ENCODE peak calls at places on chromosomes 16 and 17, in six cellular contexts. H is CD8-positive, alpha-beta T cell; V is transverse colon; Q is testis; F is upper lobe of right lung; G is heart right ventricle. L is an unnamed sample. For H3K27me3, the result is how much of the 10 kb centered on the place peaks cover.

GRCh38 chr16:84986879-84987278 is 24.5 kb downstream of the ZDHHC7 start:
- DNase-seq in H (no peak), V (no peak), Q (no peak), F (no peak), G (no peak), L (no peak)

GRCh38 chr16:29858149-29858899 is 4.7 kb downstream of the CDIPT start:
- DNase-seq in H (no peak), V (no peak), Q (no peak), F (no peak), G (no peak), L (no peak)

GRCh38 chr16:35559911-35560636 is 2100.7 kb downstream of the TP53TG3F start:
- DNase-seq in H (no peak), V (no peak), Q (no peak), F (no peak), G (no peak), L (no peak)

GRCh38 chr16:30748634-30749445 is 615 bp downstream of the PHKG2 start:
- DNase-seq in H (peak), V (peak), Q (no peak), F (peak), G (peak), L (peak)

GRCh38 chr17:55770220-55770870 is 19.5 kb downstream of the PCTP start:
- DNase-seq in H (no peak), V (no peak), Q (no peak), F (no peak), G (no peak), L (peak)

GRCh38 chr16:55116165-55116894 is 185.7 kb downstream of the IRX5 start:
- DNase-seq in H (no peak), V (no peak), Q (no peak), F (no peak), G (no peak), L (no peak)

GRCh38 chr16:19711643-19712042 is 6.4 kb downstream of the KNOP1 start:
- DNase-seq in H (no peak), V (no peak), Q (no peak), F (no peak), G (no peak), L (no peak)

GRCh38 chr17:57945999-57946797 is 9.0 kb downstream of the CUEDC1 start:
- DNase-seq in H (no peak), V (no peak), Q (no peak), F (no peak), G (no peak), L (no peak)

GRCh38 chr16:73054732-73055481 is 7.0 kb upstream of the ZFHX3 start:
- DNase-seq in H (no peak), V (no peak), Q (no peak), F (no peak), G (no peak), L (peak)

GRCh38 chr16:23141500-23141899 is 7.8 kb downstream of the USP31 start:
- DNase-seq in H (no peak), V (no peak), Q (no peak), F (no peak), G (no peak), L (no peak)

GRCh38 chr17:76440722-76441362 is 12.1 kb downstream of the UBE2O start:
- DNase-seq in H (no peak), V (no peak), Q (no peak), F (no peak), G (no peak), L (no peak)

GRCh38 chr17:57080708-57081107 is 4.3 kb upstream of the AKAP1 start:
- DNase-seq in H (no peak), V (no peak), Q (no peak), F (no peak), G (no peak), L (no peak)

GRCh38 chr17:16919663-16920627 is 52.0 kb downstream of the TNFRSF13B start:
- DNase-seq in H (no peak), V (peak), Q (no peak), F (peak), G (no peak), L (no peak)

GRCh38 chr17:47687748-47688147 is 6.2 kb upstream of the TBKBP1 start:
- DNase-seq in H (no peak), V (no peak), Q (no peak), F (no peak), G (no peak), L (no peak)

GRCh38 chr16:11977206-11978041 is 890 bp downstream of the SNX29 start:
- DNase-seq in H (no peak), V (peak), Q (peak), F (no peak), G (peak), L (peak)

GRCh38 chr16:57720142-57720575 is 15.4 kb upstream of the KATNB1 start:
- DNase-seq in H (peak), V (peak), Q (peak), F (no peak), G (peak), L (peak)

GRCh38 chr17:68399638-68400403 is 57.5 kb downstream of the WIPI1 start:
- DNase-seq in H (no peak), V (peak), Q (no peak), F (no peak), G (no peak), L (no peak)

GRCh38 chr16:86663691-86664517 is 85.6 kb downstream of the FOXL1 start:
- DNase-seq in H (no peak), V (no peak), Q (no peak), F (no peak), G (no peak), L (peak)

GRCh38 chr17:64025732-64026294 is 5.4 kb upstream of the ICAM2 start:
- DNase-seq in H (peak), V (peak), Q (peak), F (peak), G (peak), L (peak)

GRCh38 chr17:46053911-46054534 is 55.0 kb downstream of the STH start:
- DNase-seq in H (no peak), V (no peak), Q (no peak), F (no peak), G (no peak), L (no peak)

GRCh38 chr17:66915792-66916191 is 48.7 kb upstream of the CACNG4 start:
- DNase-seq in H (no peak), V (no peak), Q (no peak), F (no peak), G (no peak), L (no peak)

GRCh38 chr16:85437161-85438052 is 175.7 kb upstream of the GSE1 start:
- DNase-seq in H (no peak), V (peak), Q (peak), F (no peak), G (no peak), L (peak)

GRCh38 chr16:57313509-57313908 is 29.0 kb upstream of the PLLP start:
- DNase-seq in H (no peak), V (no peak), Q (no peak), F (no peak), G (no peak), L (no peak)

GRCh38 chr17:37083461-37083860 is 134.7 kb downstream of the AATF start:
- DNase-seq in H (no peak), V (no peak), Q (no peak), F (no peak), G (no peak), L (no peak)

GRCh38 chr17:2885751-2886150 is 89.5 kb downstream of the RAP1GAP2 start:
- DNase-seq in H (no peak), V (no peak), Q (no peak), F (no peak), G (no peak), L (no peak)

GRCh38 chr16:66121466-66121865 is 245.0 kb upstream of the CDH5 start:
- DNase-seq in H (no peak), V (no peak), Q (no peak), F (no peak), G (no peak), L (peak)

GRCh38 chr17:45935197-45935709 is 40.9 kb downstream of the MAPT start:
- DNase-seq in H (no peak), V (no peak), Q (no peak), F (no peak), G (no peak), L (no peak)

GRCh38 chr17:78174870-78175642 is 6.7 kb downstream of the SYNGR2 start:
- DNase-seq in H (no peak), V (peak), Q (no peak), F (no peak), G (no peak), L (no peak)

GRCh38 chr16:47568355-47568754 is 107.2 kb downstream of the PHKB start:
- DNase-seq in H (no peak), V (no peak), Q (no peak), F (no peak), G (no peak), L (no peak)

GRCh38 chr16:83807327-83807709 is 460 bp upstream of the HSBP1 start:
- DNase-seq in H (no peak), V (no peak), Q (no peak), F (no peak), G (no peak), L (no peak)

GRCh38 chr17:44061446-44061845 is 5.0 kb downstream of the LSM12 start:
- DNase-seq in H (no peak), V (no peak), Q (no peak), F (no peak), G (no peak), L (no peak)

GRCh38 chr17:49968380-49969133 is 433 bp upstream of the DLX4 start:
- DNase-seq in H (peak), V (peak), Q (peak), F (peak), G (peak), L (peak)

GRCh38 chr16:81035398-81035974 is at the start of gene ATMIN:
- DNase-seq in H (peak), V (peak), Q (peak), F (peak), G (peak), L (peak)

GRCh38 chr17:28744104-28744801 is 442 bp downstream of the TRAF4 start:
- DNase-seq in H (peak), V (peak), Q (peak), F (peak), G (no peak), L (peak)

DNA sequence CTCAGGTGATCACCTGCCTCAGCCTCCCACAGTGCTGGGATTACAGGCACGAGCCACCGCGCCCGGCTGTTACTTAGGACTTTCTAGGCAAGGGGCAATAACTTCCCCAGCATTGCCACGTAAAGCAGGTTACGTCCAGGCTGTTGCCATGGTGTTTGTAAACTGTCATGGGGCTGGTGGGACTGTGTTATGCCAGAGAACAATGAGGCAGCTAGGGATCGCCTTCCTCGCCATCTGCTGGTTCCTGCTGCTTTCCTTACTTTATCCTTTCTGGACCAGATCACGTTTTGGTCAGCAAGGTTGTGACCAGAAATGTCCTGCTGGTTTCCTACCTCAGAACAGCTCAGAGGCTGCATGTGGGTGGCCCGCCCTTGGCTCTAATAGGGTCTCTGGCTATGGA is 28.4 kb upstream of the ZC3H18 start:
- DNase-seq in H (no peak), V (no peak), Q (no peak), F (no peak), G (no peak), L (no peak)
- H3K27me3 ChIP-seq in H (under half), V (under half), Q (under half), F (under half), G (under half), L (under half)

GRCh38 chr16:82050909-82051357 is 15.9 kb downstream of the HSD17B2 start:
- DNase-seq in H (no peak), V (no peak), Q (no peak), F (no peak), G (no peak), L (no peak)
- H3K27me3 ChIP-seq in H (under half), V (under half), Q (under half), F (under half), G (under half), L (under half)

GRCh38 chr16:984736-985135 is 3.2 kb downstream of the SOX8 start:
- DNase-seq in H (no peak), V (no peak), Q (no peak), F (no peak), G (no peak), L (no peak)

GRCh38 chr16:986925-987581 is 5.5 kb downstream of the SOX8 start:
- DNase-seq in H (no peak), V (no peak), Q (no peak), F (no peak), G (no peak), L (no peak)

GRCh38 chr16:986411-986810 is 4.8 kb downstream of the SOX8 start:
- DNase-seq in H (no peak), V (no peak), Q (no peak), F (no peak), G (no peak), L (no peak)

GRCh38 chr16:985237-985636 is 3.7 kb downstream of the SOX8 start:
- DNase-seq in H (no peak), V (no peak), Q (no peak), F (no peak), G (no peak), L (no peak)

GRCh38 chr16:985646-986400 is 4.3 kb downstream of the SOX8 start:
- DNase-seq in H (no peak), V (no peak), Q (no peak), F (no peak), G (no peak), L (no peak)
- H3K27me3 ChIP-seq in H (under half), V (half or more), Q (under half), F (under half), G (under half), L (under half)

DNA sequence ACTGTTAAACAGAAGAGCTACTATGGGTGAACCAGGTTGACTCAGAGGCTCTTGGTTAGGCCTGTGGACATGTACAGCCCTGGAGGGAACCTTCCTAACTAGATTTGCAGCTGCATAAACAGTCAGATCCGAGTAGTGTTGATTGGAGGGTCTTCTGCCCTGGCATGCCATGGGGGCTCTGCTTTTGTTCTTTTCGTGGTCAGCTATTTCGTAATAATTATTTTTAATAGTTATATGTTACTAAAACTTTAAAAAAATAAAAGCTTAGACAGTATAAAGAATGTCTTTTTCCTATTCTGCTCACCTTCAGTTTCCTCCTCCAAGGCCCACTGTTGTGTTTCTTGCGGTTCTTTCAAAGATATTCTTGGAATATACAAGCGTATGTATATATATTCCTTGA is 67.4 kb upstream of the CLEC18A start:
- DNase-seq in H (no peak), V (no peak), Q (no peak), F (no peak), G (no peak), L (no peak)
- H3K27me3 ChIP-seq in H (under half), V (under half), Q (under half), F (under half), G (under half), L (under half)

GRCh38 chr17:81806461-81807209 is 2.7 kb downstream of the GCGR start:
- DNase-seq in H (no peak), V (no peak), Q (no peak), F (no peak), G (no peak), L (no peak)

GRCh38 chr17:81803728-81804558 is at the start of gene GCGR:
- DNase-seq in H (no peak), V (no peak), Q (no peak), F (no peak), G (no peak), L (no peak)

GRCh38 chr17:81807210-81807719 is 3.3 kb downstream of the GCGR start:
- DNase-seq in H (no peak), V (no peak), Q (no peak), F (no peak), G (no peak), L (no peak)

GRCh38 chr17:81804559-81805399 is 829 bp downstream of the GCGR start:
- DNase-seq in H (no peak), V (no peak), Q (no peak), F (no peak), G (no peak), L (no peak)

DNA sequence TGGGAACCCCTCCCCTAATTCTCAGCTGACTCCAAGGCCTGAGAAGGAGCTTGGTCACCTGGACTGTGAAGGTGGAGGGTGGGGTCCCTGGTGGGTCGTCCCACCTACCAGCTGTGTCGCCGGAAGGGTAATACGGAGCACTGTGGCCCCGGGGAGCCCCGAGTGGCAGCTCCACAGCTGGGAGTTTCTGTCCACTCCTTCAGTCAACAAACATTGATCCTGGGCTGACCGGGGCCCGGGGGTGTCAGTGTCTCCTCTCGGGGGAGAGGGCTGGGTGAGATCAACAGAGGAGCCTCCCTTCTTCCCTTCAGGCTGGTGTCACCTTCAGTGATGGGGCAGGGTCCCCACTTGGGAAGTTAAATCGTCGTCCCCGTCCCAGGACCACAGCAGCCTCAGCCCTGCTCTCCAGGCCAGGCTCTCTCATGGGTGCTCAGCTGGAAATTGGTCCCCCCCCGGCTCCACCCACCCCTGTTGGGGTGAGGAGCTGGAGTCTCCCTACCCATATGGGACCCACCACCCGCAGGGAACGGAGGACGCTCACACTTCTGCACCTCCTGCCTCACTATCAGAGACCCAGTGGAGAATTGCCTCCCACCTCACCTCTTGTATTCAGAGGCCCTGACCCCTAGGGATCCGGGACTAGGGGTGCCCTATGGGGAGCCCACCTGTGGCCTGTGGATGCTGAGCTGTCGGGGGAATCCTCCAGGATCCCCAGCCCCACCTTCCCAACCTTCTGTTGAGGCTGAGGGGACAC is 1.9 kb downstream of the GCGR start:
- DNase-seq in H (no peak), V (no peak), Q (no peak), F (no peak), G (no peak), L (no peak)
- H3K27me3 ChIP-seq in H (under half), V (half or more), Q (under half), F (half or more), G (under half), L (half or more)

GRCh38 chr17:74006366-74006765 is 197.1 kb upstream of the RPL38 start:
- DNase-seq in H (no peak), V (no peak), Q (no peak), F (no peak), G (no peak), L (no peak)

GRCh38 chr17:74008196-74008595 is 195.3 kb upstream of the RPL38 start:
- DNase-seq in H (no peak), V (peak), Q (no peak), F (no peak), G (no peak), L (no peak)

GRCh38 chr17:74010903-74011302 is 192.6 kb upstream of the RPL38 start:
- DNase-seq in H (no peak), V (no peak), Q (no peak), F (no peak), G (no peak), L (no peak)

GRCh38 chr17:74002241-74002640 is 201.2 kb upstream of the RPL38 start:
- DNase-seq in H (no peak), V (no peak), Q (no peak), F (no peak), G (no peak), L (no peak)

GRCh38 chr17:74005790-74006189 is 197.7 kb upstream of the RPL38 start:
- DNase-seq in H (no peak), V (no peak), Q (no peak), F (no peak), G (no peak), L (no peak)
- H3K27me3 ChIP-seq in H (under half), V (under half), Q (under half), F (under half), G (under half), L (under half)

GRCh38 chr17:79399610-79400144 is 211.2 kb downstream of the RBFOX3 start:
- DNase-seq in H (no peak), V (no peak), Q (no peak), F (no peak), G (no peak), L (no peak)

GRCh38 chr17:79402275-79402674 is 208.6 kb downstream of the RBFOX3 start:
- DNase-seq in H (no peak), V (no peak), Q (no peak), F (no peak), G (no peak), L (no peak)

GRCh38 chr17:79400989-79401703 is 209.7 kb downstream of the RBFOX3 start:
- DNase-seq in H (peak), V (peak), Q (peak), F (peak), G (peak), L (peak)

GRCh38 chr17:79404136-79404911 is 206.5 kb downstream of the RBFOX3 start:
- DNase-seq in H (no peak), V (no peak), Q (no peak), F (no peak), G (no peak), L (no peak)

DNA sequence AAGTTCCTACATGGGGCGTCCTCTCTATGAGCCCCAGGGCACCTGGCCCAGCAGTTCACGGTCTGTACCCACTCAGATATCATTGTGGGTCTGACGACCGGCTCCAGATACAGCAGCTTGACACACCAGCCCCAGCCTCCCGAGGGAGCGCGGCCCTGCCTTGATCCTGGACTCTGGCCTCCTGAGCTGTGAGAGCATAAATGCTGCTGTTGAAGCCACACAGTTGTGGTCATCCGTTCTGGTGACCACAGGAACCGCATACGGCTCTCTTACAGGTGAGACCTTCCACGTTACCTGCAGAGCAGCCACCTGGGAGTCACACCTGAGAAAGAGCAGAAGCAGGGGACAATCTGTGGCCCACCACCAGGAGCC is 209.2 kb downstream of the RBFOX3 start:
- DNase-seq in H (no peak), V (no peak), Q (no peak), F (no peak), G (no peak), L (no peak)
- H3K27me3 ChIP-seq in H (under half), V (half or more), Q (under half), F (half or more), G (under half), L (half or more)

GRCh38 chr17:21375757-21376584 is at the start of gene KCNJ12:
- DNase-seq in H (no peak), V (peak), Q (peak), F (no peak), G (no peak), L (peak)
- H3K27me3 ChIP-seq in H (under half), V (under half), Q (under half), F (under half), G (under half), L (under half)

GRCh38 chr16:68528686-68529379 is 10.3 kb upstream of the ZFP90 start:
- DNase-seq in H (peak), V (peak), Q (peak), F (peak), G (peak), L (peak)
- H3K27me3 ChIP-seq in H (under half), V (under half), Q (under half), F (under half), G (under half), L (under half)